ENCODE peak calls at places on chromosomes 3 and 15, in nine cellular contexts. H is sigmoid colon; D is IMR-90; G is activated CD4-positive, alpha-beta T cell treated with anti-CD3 and anti-CD28 coated beads for 4 hours; X is LoVo; T is cardiac muscle cell; S is stimulated activated CD4-positive, alpha-beta T cell treated with anti-CD3 and anti-CD28 coated beads, Interleukin-15, amount 100 ng/mL, for 24 hours; K is CD4-positive, CD25-positive, alpha-beta regulatory T cell; E is stimulated activated naive B cell treated with anti-CD40 and anti-IgM and Interleukin-4, amounts not matched to agents 10 μg/mL and 1 μg/mL and 100 μg/mL, for 72 hours. R is an unnamed sample.

GRCh38 chr3:16704938-16705337 is 99.7 kb upstream of the DAZL start:
- DNase-seq in H (no peak), D (no peak), G (no peak), X (no peak), T (no peak), S (no peak), K (no peak), E (no peak), R (no peak)

GRCh38 chr3:20849975-20850374 is 664.0 kb upstream of the SGO1 start:
- DNase-seq in H (no peak), D (no peak), G (no peak), X (no peak), T (no peak), S (no peak), K (no peak), E (no peak), R (no peak)

GRCh38 chr15:70084461-70084860 is 13.3 kb downstream of the TLE3 start:
- DNase-seq in H (no peak), D (no peak), G (no peak), X (no peak), T (no peak), S (no peak), K (no peak), E (no peak), R (no peak)

GRCh38 chr3:95097493-95097892 is 1034.6 kb downstream of the NSUN3 start:
- DNase-seq in H (no peak), D (no peak), G (no peak), X (no peak), T (no peak), S (no peak), K (no peak), E (no peak), R (no peak)

GRCh38 chr3:196778755-196779154 is 39.1 kb downstream of the PAK2 start:
- DNase-seq in H (no peak), D (peak), G (no peak), X (no peak), T (peak), S (no peak), K (no peak), E (no peak), R (no peak)

GRCh38 chr3:57756528-57757401 is 656 bp downstream of the SLMAP start:
- DNase-seq in H (peak), D (peak), G (peak), X (peak), T (peak), S (peak), K (peak), E (no peak), R (peak)

GRCh38 chr3:109363634-109364033 is 26.3 kb upstream of the DPPA4 start:
- DNase-seq in H (no peak), D (no peak), G (no peak), X (no peak), T (no peak), S (no peak), K (no peak), E (no peak), R (no peak)

GRCh38 chr3:17074559-17074958 is 189.8 kb downstream of the PLCL2 start:
- DNase-seq in H (no peak), D (no peak), G (no peak), X (no peak), T (no peak), S (no peak), K (no peak), E (no peak), R (no peak)

GRCh38 chr3:178393833-178394232 is 142.4 kb upstream of the KCNMB2 start:
- DNase-seq in H (no peak), D (peak), G (no peak), X (no peak), T (peak), S (no peak), K (no peak), E (no peak), R (no peak)

GRCh38 chr15:31330111-31330785 is 3.6 kb downstream of the KLF13 start:
- DNase-seq in H (no peak), D (no peak), G (no peak), X (no peak), T (no peak), S (no peak), K (no peak), E (no peak), R (no peak)

GRCh38 chr3:127035672-127036071 is 52.8 kb downstream of the PLXNA1 start:
- DNase-seq in H (peak), D (peak), G (no peak), X (peak), T (peak), S (no peak), K (no peak), E (no peak), R (peak)

GRCh38 chr15:29377141-29377540 is 107.5 kb upstream of the NSMCE3 start:
- DNase-seq in H (no peak), D (no peak), G (no peak), X (peak), T (no peak), S (no peak), K (no peak), E (no peak), R (no peak)

GRCh38 chr3:107150675-107151074 is 226.6 kb upstream of the CCDC54 start:
- DNase-seq in H (no peak), D (no peak), G (no peak), X (no peak), T (no peak), S (no peak), K (no peak), E (no peak), R (no peak)

GRCh38 chr3:26962419-26963355 is 340.1 kb downstream of the LRRC3B start:
- DNase-seq in H (no peak), D (no peak), G (no peak), X (no peak), T (no peak), S (no peak), K (no peak), E (no peak), R (no peak)

GRCh38 chr15:91408476-91409076 is 308.5 kb downstream of the SV2B start:
- DNase-seq in H (no peak), D (peak), G (no peak), X (no peak), T (peak), S (no peak), K (no peak), E (no peak), R (no peak)

GRCh38 chr15:57861039-57861638 is 154.6 kb downstream of the POLR2M start:
- DNase-seq in H (no peak), D (peak), G (no peak), X (peak), T (peak), S (peak), K (no peak), E (no peak), R (no peak)

GRCh38 chr3:168248383-168249047 is 152.8 kb upstream of the GOLIM4 start:
- DNase-seq in H (no peak), D (peak), G (no peak), X (no peak), T (peak), S (no peak), K (no peak), E (no peak), R (no peak)

GRCh38 chr15:77030042-77030927 is 35.4 kb downstream of the PSTPIP1 start:
- DNase-seq in H (peak), D (no peak), G (peak), X (no peak), T (no peak), S (peak), K (no peak), E (no peak), R (peak)

GRCh38 chr3:54856271-54856670 is 71.6 kb downstream of the LRTM1 start:
- DNase-seq in H (no peak), D (no peak), G (no peak), X (no peak), T (no peak), S (no peak), K (no peak), E (no peak), R (no peak)

GRCh38 chr15:64634020-64634419 is 141.4 kb downstream of the RBPMS2 start:
- DNase-seq in H (no peak), D (no peak), G (peak), X (no peak), T (peak), S (peak), K (no peak), E (peak), R (no peak)

GRCh38 chr3:137768361-137769320 is 4.5 kb downstream of the SOX14 start:
- DNase-seq in H (no peak), D (no peak), G (no peak), X (no peak), T (no peak), S (no peak), K (no peak), E (no peak), R (no peak)

GRCh38 chr15:77418341-77419049 is 1.4 kb downstream of the PEAK1 start:
- DNase-seq in H (no peak), D (peak), G (no peak), X (no peak), T (peak), S (no peak), K (no peak), E (no peak), R (no peak)

GRCh38 chr15:88621789-88622604 is 857 bp downstream of the AEN start:
- DNase-seq in H (peak), D (peak), G (peak), X (peak), T (no peak), S (peak), K (peak), E (no peak), R (no peak)

GRCh38 chr3:173043757-173044156 is 97.3 kb downstream of the SPATA16 start:
- DNase-seq in H (no peak), D (no peak), G (no peak), X (no peak), T (no peak), S (no peak), K (no peak), E (no peak), R (no peak)

GRCh38 chr15:67796728-67797127 is 28.6 kb upstream of the SKOR1 start:
- DNase-seq in H (no peak), D (no peak), G (no peak), X (no peak), T (peak), S (no peak), K (no peak), E (no peak), R (no peak)

GRCh38 chr15:92921215-92922131 is 21.3 kb downstream of the CHD2 start:
- DNase-seq in H (no peak), D (peak), G (no peak), X (peak), T (no peak), S (no peak), K (no peak), E (no peak), R (no peak)

GRCh38 chr3:52428151-52429005 is 16.5 kb downstream of the SEMA3G start:
- DNase-seq in H (peak), D (peak), G (no peak), X (peak), T (peak), S (peak), K (no peak), E (no peak), R (no peak)